ENCODE peak calls at places on chromosomes 2 and 18, in six cellular contexts. One of them, this sample, is unnamed.

GRCh38 chr2:46942143-46942526 is 26.5 kb upstream of the MCFD2 start:
- ATAC-seq in heart right ventricle: peak
- ATAC-seq in right cardiac atrium: peak
- ATAC-seq in naive B cell: peak
- ATAC-seq in activated T-cell treated with anti-CD3 and anti-CD28 coated beads, Interleukin-2, amount 50 U/mL, for 72 hours: peak
- ATAC-seq in activated naive CD8-positive, alpha-beta T cell treated with anti-CD3 and anti-CD28 coated beads, Interleukin-2, amount 10 ng/mL, durations not matched to agents 7 days and 5 days: peak
- ATAC-seq in this sample: peak

GRCh38 chr2:24333019-24333540 is 27.3 kb downstream of the ITSN2 start:
- ATAC-seq in activated T-cell treated with anti-CD3 and anti-CD28 coated beads, Interleukin-2, amount 50 U/mL, for 72 hours: no peak
- ATAC-seq in right cardiac atrium: peak
- ATAC-seq in naive B cell: no peak
- ATAC-seq in activated naive CD8-positive, alpha-beta T cell treated with anti-CD3 and anti-CD28 coated beads, Interleukin-2, amount 10 ng/mL, durations not matched to agents 7 days and 5 days: no peak
- ATAC-seq in heart right ventricle: no peak
- ATAC-seq in this sample: no peak

GRCh38 chr2:98637401-98638144 is 29.2 kb downstream of the UNC50 start:
- ATAC-seq in right cardiac atrium: no peak
- ATAC-seq in heart right ventricle: no peak
- ATAC-seq in activated naive CD8-positive, alpha-beta T cell treated with anti-CD3 and anti-CD28 coated beads, Interleukin-2, amount 10 ng/mL, durations not matched to agents 7 days and 5 days: peak
- ATAC-seq in activated T-cell treated with anti-CD3 and anti-CD28 coated beads, Interleukin-2, amount 50 U/mL, for 72 hours: peak
- ATAC-seq in naive B cell: no peak
- ATAC-seq in this sample: peak

GRCh38 chr18:11587432-11587831 is 22.0 kb upstream of the SLC35G4 start:
- ATAC-seq in right cardiac atrium: no peak
- ATAC-seq in heart right ventricle: no peak
- ATAC-seq in naive B cell: no peak
- ATAC-seq in activated T-cell treated with anti-CD3 and anti-CD28 coated beads, Interleukin-2, amount 50 U/mL, for 72 hours: peak
- ATAC-seq in activated naive CD8-positive, alpha-beta T cell treated with anti-CD3 and anti-CD28 coated beads, Interleukin-2, amount 10 ng/mL, durations not matched to agents 7 days and 5 days: peak
- ATAC-seq in this sample: no peak

GRCh38 chr2:144946263-144946662 is 426.3 kb upstream of the ZEB2 start:
- ATAC-seq in naive B cell: no peak
- ATAC-seq in heart right ventricle: no peak
- ATAC-seq in activated naive CD8-positive, alpha-beta T cell treated with anti-CD3 and anti-CD28 coated beads, Interleukin-2, amount 10 ng/mL, durations not matched to agents 7 days and 5 days: no peak
- ATAC-seq in activated T-cell treated with anti-CD3 and anti-CD28 coated beads, Interleukin-2, amount 50 U/mL, for 72 hours: no peak
- ATAC-seq in right cardiac atrium: no peak
- ATAC-seq in this sample: no peak

GRCh38 chr2:226873051-226873620 is 37.3 kb downstream of the RHBDD1 start:
- ATAC-seq in heart right ventricle: no peak
- ATAC-seq in activated T-cell treated with anti-CD3 and anti-CD28 coated beads, Interleukin-2, amount 50 U/mL, for 72 hours: peak
- ATAC-seq in activated naive CD8-positive, alpha-beta T cell treated with anti-CD3 and anti-CD28 coated beads, Interleukin-2, amount 10 ng/mL, durations not matched to agents 7 days and 5 days: peak
- ATAC-seq in naive B cell: no peak
- ATAC-seq in right cardiac atrium: no peak
- ATAC-seq in this sample: peak

GRCh38 chr2:237244976-237245646 is 159.4 kb downstream of the COPS8 start:
- ATAC-seq in naive B cell: no peak
- ATAC-seq in heart right ventricle: peak
- ATAC-seq in activated naive CD8-positive, alpha-beta T cell treated with anti-CD3 and anti-CD28 coated beads, Interleukin-2, amount 10 ng/mL, durations not matched to agents 7 days and 5 days: no peak
- ATAC-seq in right cardiac atrium: peak
- ATAC-seq in activated T-cell treated with anti-CD3 and anti-CD28 coated beads, Interleukin-2, amount 50 U/mL, for 72 hours: no peak
- ATAC-seq in this sample: no peak

GRCh38 chr2:134173338-134174016 is 80.4 kb upstream of the MGAT5 start:
- ATAC-seq in activated T-cell treated with anti-CD3 and anti-CD28 coated beads, Interleukin-2, amount 50 U/mL, for 72 hours: no peak
- ATAC-seq in activated naive CD8-positive, alpha-beta T cell treated with anti-CD3 and anti-CD28 coated beads, Interleukin-2, amount 10 ng/mL, durations not matched to agents 7 days and 5 days: no peak
- ATAC-seq in right cardiac atrium: peak
- ATAC-seq in heart right ventricle: peak
- ATAC-seq in naive B cell: no peak
- ATAC-seq in this sample: no peak

GRCh38 chr2:38163006-38163405 is 87.1 kb upstream of the CYP1B1 start:
- ATAC-seq in activated T-cell treated with anti-CD3 and anti-CD28 coated beads, Interleukin-2, amount 50 U/mL, for 72 hours: no peak
- ATAC-seq in right cardiac atrium: no peak
- ATAC-seq in heart right ventricle: no peak
- ATAC-seq in naive B cell: no peak
- ATAC-seq in activated naive CD8-positive, alpha-beta T cell treated with anti-CD3 and anti-CD28 coated beads, Interleukin-2, amount 10 ng/mL, durations not matched to agents 7 days and 5 days: no peak
- ATAC-seq in this sample: no peak

GRCh38 chr18:72107647-72108046 is 436.5 kb downstream of the CBLN2 start:
- ATAC-seq in activated T-cell treated with anti-CD3 and anti-CD28 coated beads, Interleukin-2, amount 50 U/mL, for 72 hours: no peak
- ATAC-seq in activated naive CD8-positive, alpha-beta T cell treated with anti-CD3 and anti-CD28 coated beads, Interleukin-2, amount 10 ng/mL, durations not matched to agents 7 days and 5 days: no peak
- ATAC-seq in right cardiac atrium: no peak
- ATAC-seq in naive B cell: no peak
- ATAC-seq in heart right ventricle: no peak
- ATAC-seq in this sample: no peak

GRCh38 chr2:233822781-233823730 is 31.3 kb downstream of the HJURP start:
- ATAC-seq in heart right ventricle: no peak
- ATAC-seq in activated T-cell treated with anti-CD3 and anti-CD28 coated beads, Interleukin-2, amount 50 U/mL, for 72 hours: no peak
- ATAC-seq in right cardiac atrium: no peak
- ATAC-seq in activated naive CD8-positive, alpha-beta T cell treated with anti-CD3 and anti-CD28 coated beads, Interleukin-2, amount 10 ng/mL, durations not matched to agents 7 days and 5 days: no peak
- ATAC-seq in naive B cell: no peak
- ATAC-seq in this sample: no peak

GRCh38 chr2:202780514-202781021 is 91.0 kb downstream of the ICA1L start:
- ATAC-seq in activated T-cell treated with anti-CD3 and anti-CD28 coated beads, Interleukin-2, amount 50 U/mL, for 72 hours: peak
- ATAC-seq in activated naive CD8-positive, alpha-beta T cell treated with anti-CD3 and anti-CD28 coated beads, Interleukin-2, amount 10 ng/mL, durations not matched to agents 7 days and 5 days: peak
- ATAC-seq in heart right ventricle: no peak
- ATAC-seq in right cardiac atrium: no peak
- ATAC-seq in naive B cell: no peak
- ATAC-seq in this sample: peak

GRCh38 chr2:21627938-21628337 is 504.2 kb downstream of the TDRD15 start:
- ATAC-seq in heart right ventricle: no peak
- ATAC-seq in activated T-cell treated with anti-CD3 and anti-CD28 coated beads, Interleukin-2, amount 50 U/mL, for 72 hours: no peak
- ATAC-seq in right cardiac atrium: no peak
- ATAC-seq in naive B cell: no peak
- ATAC-seq in activated naive CD8-positive, alpha-beta T cell treated with anti-CD3 and anti-CD28 coated beads, Interleukin-2, amount 10 ng/mL, durations not matched to agents 7 days and 5 days: no peak
- ATAC-seq in this sample: no peak

GRCh38 chr2:218375212-218375611 is 6.9 kb upstream of the SLC11A1 start:
- ATAC-seq in naive B cell: no peak
- ATAC-seq in right cardiac atrium: no peak
- ATAC-seq in activated naive CD8-positive, alpha-beta T cell treated with anti-CD3 and anti-CD28 coated beads, Interleukin-2, amount 10 ng/mL, durations not matched to agents 7 days and 5 days: no peak
- ATAC-seq in activated T-cell treated with anti-CD3 and anti-CD28 coated beads, Interleukin-2, amount 50 U/mL, for 72 hours: no peak
- ATAC-seq in heart right ventricle: no peak
- ATAC-seq in this sample: no peak

GRCh38 chr2:224875153-224875552 is 159.0 kb upstream of the CCDC195 start:
- ATAC-seq in activated T-cell treated with anti-CD3 and anti-CD28 coated beads, Interleukin-2, amount 50 U/mL, for 72 hours: no peak
- ATAC-seq in naive B cell: peak
- ATAC-seq in activated naive CD8-positive, alpha-beta T cell treated with anti-CD3 and anti-CD28 coated beads, Interleukin-2, amount 10 ng/mL, durations not matched to agents 7 days and 5 days: no peak
- ATAC-seq in heart right ventricle: no peak
- ATAC-seq in right cardiac atrium: no peak
- ATAC-seq in this sample: no peak

GRCh38 chr2:64837116-64837704 is 152.0 kb upstream of the SLC1A4 start:
- ATAC-seq in right cardiac atrium: no peak
- ATAC-seq in heart right ventricle: no peak
- ATAC-seq in activated naive CD8-positive, alpha-beta T cell treated with anti-CD3 and anti-CD28 coated beads, Interleukin-2, amount 10 ng/mL, durations not matched to agents 7 days and 5 days: no peak
- ATAC-seq in naive B cell: no peak
- ATAC-seq in activated T-cell treated with anti-CD3 and anti-CD28 coated beads, Interleukin-2, amount 50 U/mL, for 72 hours: no peak
- ATAC-seq in this sample: no peak

GRCh38 chr18:50285631-50286321 is 1.7 kb downstream of the CXXC1 start:
- ATAC-seq in activated naive CD8-positive, alpha-beta T cell treated with anti-CD3 and anti-CD28 coated beads, Interleukin-2, amount 10 ng/mL, durations not matched to agents 7 days and 5 days: no peak
- ATAC-seq in right cardiac atrium: no peak
- ATAC-seq in naive B cell: no peak
- ATAC-seq in activated T-cell treated with anti-CD3 and anti-CD28 coated beads, Interleukin-2, amount 50 U/mL, for 72 hours: no peak
- ATAC-seq in heart right ventricle: no peak
- ATAC-seq in this sample: no peak

This sample was measured in stimulated activated memory B cell treated with anti-CD40 and anti-IgM and Interleukin-4, amounts not matched to agents 10 μg/mL and 1 μg/mL and 100 μg/mL, for 72 hours.